ENCODE peak calls at places on chromosome 13, in five cellular contexts. X is mucosa of gallbladder, N is foreskin fibroblast, R is amniotic stem cell, Y is T-helper 1 cell. G is an unnamed sample.

GRCh38 chr13:50244913-50245574 is 229.8 kb downstream of the KCNRG start:
- DNase-seq in X (peak), Y (no peak), R (peak), N (peak), G (peak)

GRCh38 chr13:94415484-94415883 is 64.0 kb downstream of the DCT start:
- DNase-seq in R (no peak), N (no peak), Y (no peak), X (no peak), G (peak)

GRCh38 chr13:47480941-47481340 is 520.1 kb downstream of the SUCLA2 start:
- DNase-seq in X (no peak), N (no peak), R (no peak), Y (no peak), G (peak)

GRCh38 chr13:69551193-69551592 is 556.4 kb upstream of the ATXN8OS start:
- DNase-seq in Y (no peak), X (no peak), N (no peak), R (no peak), G (no peak)

GRCh38 chr13:32010137-32010536 is 21.4 kb upstream of the FRY start:
- DNase-seq in Y (no peak), N (peak), R (no peak), X (no peak), G (no peak)

GRCh38 chr13:27524981-27525975 is 74.9 kb upstream of the MTIF3 start:
- DNase-seq in N (no peak), Y (no peak), X (no peak), R (no peak), G (no peak)

GRCh38 chr13:97366172-97366688 is 67.7 kb upstream of the RAP2A start:
- DNase-seq in Y (no peak), R (no peak), N (peak), X (no peak), G (no peak)

GRCh38 chr13:29137995-29138394 is 317.9 kb downstream of the MTUS2 start:
- DNase-seq in N (no peak), Y (no peak), X (no peak), R (no peak), G (peak)

GRCh38 chr13:50732712-50733111 is 110.8 kb downstream of the DLEU7 start:
- DNase-seq in R (peak), Y (no peak), X (no peak), N (peak), G (no peak)

GRCh38 chr13:33322474-33322827 is 36.9 kb upstream of the STARD13 start:
- DNase-seq in X (peak), Y (no peak), R (no peak), N (peak), G (no peak)

GRCh38 chr13:75636339-75637095 is 387 bp downstream of the LMO7 start:
- DNase-seq in Y (peak), R (no peak), N (peak), X (peak), G (peak)

GRCh38 chr13:38900188-38900587 is 90.4 kb downstream of the STOML3 start:
- DNase-seq in R (no peak), X (no peak), N (no peak), Y (no peak), G (peak)

GRCh38 chr13:20825476-20825875 is 51.7 kb upstream of the EEF1AKMT1 start:
- DNase-seq in N (no peak), R (no peak), Y (no peak), X (no peak), G (no peak)

GRCh38 chr13:112616586-112617381 is 28.8 kb upstream of the TUBGCP3 start:
- DNase-seq in Y (no peak), N (peak), R (no peak), X (no peak), G (peak)

GRCh38 chr13:43831088-43831487 is 44.3 kb upstream of the ENOX1 start:
- DNase-seq in N (peak), X (no peak), Y (no peak), R (peak), G (no peak)

GRCh38 chr13:85935868-85936467 is 136.7 kb upstream of the SLITRK6 start:
- DNase-seq in Y (no peak), R (no peak), X (no peak), N (no peak), G (peak)

GRCh38 chr13:47459512-47459911 is 541.6 kb downstream of the SUCLA2 start:
- DNase-seq in N (peak), Y (no peak), X (no peak), R (no peak), G (peak)

GRCh38 chr13:109314101-109314500 is 472.3 kb downstream of the IRS2 start:
- DNase-seq in X (no peak), N (no peak), Y (no peak), R (no peak), G (no peak)

GRCh38 chr13:99015606-99016520 is 38.0 kb upstream of the DOCK9 start:
- DNase-seq in Y (no peak), X (no peak), N (peak), R (no peak), G (no peak)

GRCh38 chr13:50587839-50588373 is 255.6 kb downstream of the DLEU7 start:
- DNase-seq in Y (no peak), R (no peak), N (no peak), X (no peak), G (no peak)

GRCh38 chr13:58583961-58584360 is 952.4 kb downstream of the PCDH17 start:
- DNase-seq in Y (no peak), R (no peak), N (no peak), X (no peak), G (no peak)

GRCh38 chr13:26784704-26785639 is 24.4 kb upstream of the GPR12 start:
- DNase-seq in Y (no peak), N (no peak), R (no peak), X (no peak), G (peak)

GRCh38 chr13:93425411-93425810 is 198.8 kb downstream of the GPC6 start:
- DNase-seq in N (no peak), Y (no peak), R (no peak), X (no peak), G (no peak)

GRCh38 chr13:23859904-23860303 is 29.3 kb downstream of the MIPEP start:
- DNase-seq in Y (no peak), X (no peak), N (no peak), R (no peak), G (no peak)

GRCh38 chr13:75749407-75749806 is 113.3 kb downstream of the LMO7 start:
- DNase-seq in R (no peak), Y (no peak), X (no peak), N (peak), G (no peak)

GRCh38 chr13:109760372-109760771 is 26.0 kb downstream of the IRS2 start:
- DNase-seq in Y (no peak), N (no peak), X (no peak), R (no peak), G (no peak)

G was measured in mesendoderm.